ENCODE peak calls at places on chromosome 18, in eight cellular contexts. S is fibroblast of lung, W is K562, I is neural progenitor cell, P is IMR-90, O is A549, E is endothelial cell of umbilical vein, J is neuronal stem cell. H is an unnamed sample.
A peak's percentile ranks its signal among the peaks of the same experiment; 100 is the strongest.

GRCh38 chr18:33277431-33277830 is 163.1 kb downstream of the CCDC178 start:
- DNase-seq in S (no peak), E (no peak), J (no peak), P (no peak), W (no peak), O (no peak), I (peak; percentile 57), H (no peak)

GRCh38 chr18:9333441-9334350 is 877 bp upstream of the TWSG1 start:
- DNase-seq in J (no peak), I (peak; percentile 85), P (no peak), W (no peak), O (peak; percentile 17), S (no peak), E (peak; percentile 86), H (no peak)

GRCh38 chr18:6543330-6543908 is 128.7 kb upstream of the L3MBTL4 start:
- DNase-seq in W (peak; percentile 25), S (peak; percentile 79), E (peak; percentile 60), J (no peak), O (peak; percentile 5), I (peak; percentile 42), P (peak; percentile 55), H (no peak)

GRCh38 chr18:26818461-26818860 is 47.0 kb downstream of the AQP4 start:
- DNase-seq in I (no peak), J (no peak), O (no peak), P (no peak), W (no peak), S (no peak), E (no peak), H (no peak)

GRCh38 chr18:37668971-37669747 is 103.6 kb upstream of the CELF4 start:
- DNase-seq in P (no peak), E (no peak), J (peak; percentile 43), O (no peak), W (no peak), S (no peak), I (peak; percentile 64), H (no peak)

GRCh38 chr18:58132595-58133191 is 88.7 kb downstream of the NEDD4L start:
- DNase-seq in J (no peak), S (peak; percentile 28), O (no peak), E (no peak), W (no peak), I (no peak), P (peak; percentile 20), H (no peak)

GRCh38 chr18:26460449-26461091 is 87.8 kb downstream of the KCTD1 start:
- DNase-seq in O (no peak), J (no peak), P (peak; percentile 38), I (no peak), E (peak; percentile 49), S (no peak), W (no peak), H (no peak)

GRCh38 chr18:50194623-50195532 is at the start of gene MYO5B:
- DNase-seq in P (no peak), J (peak; percentile 58), E (no peak), I (peak; percentile 92), W (peak; percentile 63), O (peak; percentile 13), S (no peak), H (no peak)

GRCh38 chr18:27843783-27844415 is 333.0 kb downstream of the CDH2 start:
- DNase-seq in S (peak; percentile 27), I (no peak), P (peak; percentile 36), O (no peak), E (peak; percentile 85), W (no peak), J (no peak), H (peak; percentile 34)

GRCh38 chr18:10391506-10391905 is 62.9 kb upstream of the APCDD1 start:
- DNase-seq in W (no peak), P (no peak), I (no peak), S (no peak), O (no peak), E (no peak), J (no peak), H (no peak)

GRCh38 chr18:46301571-46301970 is 197.4 kb downstream of the HAUS1 start:
- DNase-seq in E (no peak), S (no peak), W (no peak), J (no peak), I (no peak), P (no peak), O (no peak), H (no peak)

GRCh38 chr18:55384551-55385275 is 203.3 kb downstream of the TCF4 start:
- DNase-seq in P (peak; percentile 48), S (peak; percentile 62), E (peak; percentile 67), W (peak; percentile 34), O (no peak), J (no peak), I (peak; percentile 68), H (peak; percentile 19)

GRCh38 chr18:45793295-45793965 is 32.0 kb upstream of the SIGLEC15 start:
- DNase-seq in P (peak; percentile 93), S (peak; percentile 85), W (no peak), I (no peak), E (no peak), O (peak; percentile 66), J (no peak), H (no peak)

GRCh38 chr18:5585653-5586052 is 41.9 kb upstream of the EPB41L3 start:
- DNase-seq in E (no peak), P (no peak), W (no peak), J (no peak), O (no peak), I (no peak), S (no peak), H (no peak)

GRCh38 chr18:46481048-46481846 is 175.8 kb downstream of the LOXHD1 start:
- DNase-seq in S (peak; percentile 46), E (peak; percentile 37), J (peak; percentile 56), W (peak; percentile 30), I (peak; percentile 73), P (peak; percentile 52), O (peak; percentile 10), H (peak; percentile 70)

GRCh38 chr18:69758458-69758857 is 189.2 kb downstream of the CD226 start:
- DNase-seq in E (no peak), S (peak; percentile 9), I (no peak), J (no peak), O (no peak), P (peak; percentile 75), W (no peak), H (no peak)
- H3K4me2 ChIP-seq in E (no peak overlapping the region), S (no peak overlapping the region), I (no peak overlapping the region), J (no peak overlapping the region), O (no peak overlapping the region), P (peak overlapping the region; percentile 11), W (no peak overlapping the region), H (no peak overlapping the region)

GRCh38 chr18:59142274-59142673 is 2.6 kb downstream of the SEC11C start:
- DNase-seq in P (no peak), W (no peak), S (no peak), I (no peak), O (no peak), E (no peak), J (no peak), H (no peak)

GRCh38 chr18:59143441-59143840 is 3.8 kb downstream of the SEC11C start:
- DNase-seq in P (peak; percentile 41), W (no peak), S (no peak), E (no peak), I (no peak), J (no peak), O (no peak), H (no peak)

GRCh38 chr18:59148192-59148591 is 8.5 kb downstream of the SEC11C start:
- DNase-seq in E (no peak), J (no peak), O (no peak), I (no peak), P (no peak), W (no peak), S (no peak), H (no peak)

GRCh38 chr18:59144483-59144882 is 4.8 kb downstream of the SEC11C start:
- DNase-seq in J (no peak), O (no peak), W (no peak), S (no peak), P (no peak), I (no peak), E (no peak), H (no peak)

GRCh38 chr18:59145055-59145454 is 5.4 kb downstream of the SEC11C start:
- DNase-seq in W (no peak), S (no peak), E (no peak), P (no peak), I (no peak), O (no peak), J (no peak), H (no peak)
- H3K27ac ChIP-seq in W (no peak overlapping the region), S (no peak overlapping the region), E (no peak overlapping the region), P (no peak overlapping the region), I (no peak overlapping the region), O (no peak overlapping the region), J (no peak overlapping the region), H (no peak overlapping the region)

GRCh38 chr18:12855886-12856285 is 28.2 kb downstream of the PTPN2 start:
- DNase-seq in W (no peak), S (no peak), I (no peak), P (no peak), E (no peak), J (no peak), O (no peak), H (no peak)

GRCh38 chr18:12857991-12858544 is 26.0 kb downstream of the PTPN2 start:
- DNase-seq in O (no peak), W (no peak), E (no peak), J (no peak), S (no peak), I (no peak), P (no peak), H (no peak)

GRCh38 chr18:12860530-12860929 is 23.5 kb downstream of the PTPN2 start:
- DNase-seq in S (no peak), W (no peak), I (no peak), E (no peak), O (no peak), J (no peak), P (no peak), H (no peak)

GRCh38 chr18:12858961-12859360 is 25.1 kb downstream of the PTPN2 start:
- DNase-seq in J (no peak), W (no peak), E (peak; percentile 36), I (no peak), P (no peak), O (no peak), S (no peak), H (no peak)

DNA sequence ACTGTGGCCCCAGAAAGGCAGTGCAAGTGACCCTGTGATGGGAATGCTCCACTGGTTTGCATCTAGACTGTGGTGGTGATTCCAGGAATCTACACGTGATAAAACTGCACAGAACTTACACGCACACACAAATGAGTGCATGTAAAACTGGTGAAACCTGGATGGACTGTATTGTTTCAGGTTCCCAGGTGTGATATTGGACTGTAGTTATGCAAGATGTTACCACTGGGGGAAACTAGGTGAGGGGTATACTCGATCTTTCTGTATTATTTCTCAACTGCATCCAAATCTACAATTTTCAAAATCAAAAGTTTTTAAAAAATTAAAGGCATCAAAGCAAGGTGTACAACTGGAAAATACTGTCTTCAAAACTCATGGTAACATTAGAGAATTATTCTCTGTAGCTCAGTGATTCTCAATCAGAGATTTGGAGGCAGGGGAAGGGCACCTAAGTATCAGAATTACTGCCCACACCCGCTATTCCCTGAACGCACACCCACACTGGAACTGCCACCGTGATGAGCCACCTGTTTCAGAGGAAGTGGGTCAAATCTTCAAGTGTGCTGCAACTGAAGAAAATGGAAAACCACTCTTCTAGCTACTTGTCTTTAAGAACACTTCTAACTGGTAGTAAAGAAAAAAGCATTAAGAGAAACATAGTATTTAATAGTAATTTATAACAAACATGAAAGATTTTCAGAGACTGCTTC is 26.7 kb downstream of the PTPN2 start:
- DNase-seq in E (no peak), W (no peak), P (no peak), J (no peak), S (no peak), O (no peak), I (no peak), H (peak; percentile 89)
- H3K4me2 ChIP-seq in E (no peak overlapping the region), W (no peak overlapping the region), P (no peak overlapping the region), J (no peak overlapping the region), S (no peak overlapping the region), O (no peak overlapping the region), I (no peak overlapping the region), H (peak overlapping the region; percentile 50)

GRCh38 chr18:34993289-34993688 is 47.9 kb upstream of the MAPRE2 start:
- DNase-seq in S (no peak), J (no peak), P (no peak), W (no peak), E (no peak), O (no peak), I (no peak), H (no peak)
- H3K27ac ChIP-seq in S (no peak overlapping the region), J (no peak overlapping the region), P (no peak overlapping the region), W (no peak overlapping the region), E (no peak overlapping the region), O (no peak overlapping the region), I (no peak overlapping the region), H (no peak overlapping the region)